ENCODE peak calls at places on chromosomes 11 and 22, in nine cellular contexts. E, X, C, I, U, G, V, R and H are unnamed samples.

GRCh38 chr11:75424396-75424795 is 8.6 kb downstream of the KLHL35 start:
- DNase-seq in I (no peak), X (no peak), V (no peak), E (no peak), R (no peak), G (no peak), C (no peak), U (no peak), H (no peak)

GRCh38 chr11:107116358-107116757 is 98.1 kb upstream of the GUCY1A2 start:
- DNase-seq in X (no peak), E (no peak), C (no peak), V (no peak), G (no peak), R (no peak), U (no peak), I (no peak), H (no peak)

GRCh38 chr22:17968126-17968525 is 56.2 kb downstream of the MICAL3 start:
- DNase-seq in C (no peak), V (no peak), G (no peak), E (no peak), R (no peak), U (no peak), I (no peak), X (no peak), H (no peak)

GRCh38 chr22:22111267-22111751 is 128.7 kb upstream of the TOP3B start:
- DNase-seq in V (no peak), R (peak; percentile 34), G (no peak), U (no peak), I (no peak), C (no peak), X (no peak), E (no peak), H (no peak)

GRCh38 chr11:134800826-134801225 is 388.8 kb upstream of the B3GAT1 start:
- DNase-seq in C (no peak), U (no peak), R (no peak), G (no peak), V (no peak), X (no peak), I (no peak), E (no peak), H (no peak)

GRCh38 chr11:124865902-124866851 is 945 bp downstream of the ROBO3 start:
- DNase-seq in V (peak; percentile 44), E (peak; percentile 32), U (peak; percentile 82), G (peak; percentile 47), X (no peak), R (no peak), I (no peak), C (no peak), H (peak; percentile 40)

GRCh38 chr22:47292546-47293320 is 530.3 kb downstream of the TBC1D22A start:
- DNase-seq in U (no peak), X (no peak), R (no peak), I (no peak), E (no peak), V (no peak), G (peak; percentile 4), C (no peak), H (no peak)

GRCh38 chr11:2742611-2743426 is 43.0 kb upstream of the KCNQ1OT1 start:
- DNase-seq in G (no peak), V (no peak), C (no peak), I (no peak), X (no peak), R (no peak), U (no peak), E (no peak), H (no peak)

GRCh38 chr11:96318850-96319249 is 24.1 kb downstream of the MAML2 start:
- DNase-seq in R (no peak), V (no peak), U (no peak), G (no peak), I (no peak), X (no peak), E (no peak), C (no peak), H (no peak)